ENCODE peak calls at places on chromosomes 4 and X, in eight cellular contexts. H is MM.1S, A is OCI-LY7, X is HCT116, B is PC-3, Z is GM23338, R is neural progenitor cell, E is SK-N-SH. S is an unnamed sample.

GRCh38 chr4:3522326-3522640 is 9.9 kb downstream of the LRPAP1 start:
- DNase-seq in H (no peak), E (no peak), Z (no peak), A (no peak), B (no peak), R (no peak), X (no peak), S (no peak)

GRCh38 chr4:24519649-24520048 is 64.7 kb downstream of the DHX15 start:
- DNase-seq in R (no peak), E (no peak), H (no peak), B (no peak), Z (no peak), A (no peak), X (no peak), S (peak; percentile 51)

GRCh38 chr4:38603652-38604051 is 60.3 kb upstream of the KLF3 start:
- DNase-seq in B (no peak), Z (no peak), E (no peak), H (no peak), A (no peak), X (no peak), R (no peak), S (no peak)

GRCh38 chr4:162969194-162969593 is 197.5 kb downstream of the NAF1 start:
- DNase-seq in A (no peak), H (no peak), B (no peak), X (no peak), E (no peak), Z (no peak), R (no peak), S (no peak)

GRCh38 chrX:73448379-73448778 is 1.5 kb downstream of the CDX4 start:
- DNase-seq in E (no peak), R (peak; percentile 25), A (no peak), H (no peak), B (no peak), X (no peak), Z (peak; percentile 24), S (no peak)

GRCh38 chr4:41106081-41106480 is 108.3 kb downstream of the APBB2 start:
- DNase-seq in X (no peak), Z (no peak), E (no peak), A (no peak), H (no peak), R (no peak), B (no peak), S (no peak)

GRCh38 chr4:3235581-3235980 is 13.4 kb upstream of the MSANTD1 start:
- DNase-seq in H (no peak), A (no peak), E (no peak), B (no peak), Z (no peak), X (no peak), R (no peak), S (no peak)

GRCh38 chr4:8913121-8913857 is 41.6 kb upstream of the HMX1 start:
- DNase-seq in Z (no peak), R (no peak), B (no peak), X (no peak), A (no peak), H (no peak), E (peak; percentile 8), S (peak; percentile 4)

GRCh38 chr4:101346312-101346561 is 1.1 kb downstream of the PPP3CA start:
- DNase-seq in H (no peak), R (no peak), X (no peak), A (peak; percentile 48), B (no peak), E (peak; percentile 68), Z (no peak), S (no peak)

GRCh38 chr4:101774807-101775206 is 15.7 kb upstream of the BANK1 start:
- DNase-seq in E (no peak), H (no peak), R (no peak), Z (no peak), X (no peak), B (peak; percentile 50), A (no peak), S (peak; percentile 18)

GRCh38 chrX:38050806-38051205 is 44.5 kb downstream of the SYTL5 start:
- DNase-seq in E (no peak), A (no peak), Z (no peak), R (no peak), X (no peak), H (no peak), B (peak; percentile 36), S (no peak)

GRCh38 chrX:38060331-38060878 is 54.1 kb downstream of the SYTL5 start:
- DNase-seq in A (no peak), Z (no peak), H (no peak), E (no peak), X (no peak), B (peak; percentile 63), R (no peak), S (no peak)

GRCh38 chrX:38052096-38052495 is 45.7 kb downstream of the SYTL5 start:
- DNase-seq in R (no peak), B (peak; percentile 84), E (no peak), X (peak; percentile 56), H (no peak), A (no peak), Z (no peak), S (no peak)

GRCh38 chrX:38055170-38055847 is 49.0 kb downstream of the SYTL5 start:
- DNase-seq in A (no peak), Z (no peak), R (no peak), E (no peak), H (no peak), X (no peak), B (peak; percentile 73), S (no peak)
- TF ChIP-seq EZH2phosphoT487 in A (no peak), Z (no peak), R (no peak), E (no peak), H (no peak), X (no peak), B (no peak), S (no peak)

GRCh38 chr4:121112530-121112929 is 40.2 kb upstream of the NDNF start:
- DNase-seq in B (no peak), E (no peak), Z (no peak), A (no peak), X (no peak), H (peak; percentile 27), R (no peak), S (no peak)

GRCh38 chr4:121118344-121118743 is 45.8 kb downstream of the TNIP3 start:
- DNase-seq in E (no peak), B (no peak), A (no peak), Z (no peak), X (no peak), H (no peak), R (no peak), S (no peak)

GRCh38 chr4:121108557-121108956 is 36.2 kb upstream of the NDNF start:
- DNase-seq in R (no peak), Z (no peak), H (no peak), X (no peak), E (no peak), A (no peak), B (no peak), S (no peak)

GRCh38 chr4:121114756-121115155 is 42.4 kb upstream of the NDNF start:
- DNase-seq in A (no peak), E (no peak), R (no peak), H (no peak), Z (no peak), X (no peak), B (no peak), S (no peak)

GRCh38 chr4:121113680-121114079 is 41.3 kb upstream of the NDNF start:
- DNase-seq in A (no peak), R (no peak), X (no peak), E (no peak), B (no peak), Z (no peak), H (peak; percentile 82), S (no peak)
- H3K4me3 ChIP-seq in A (no peak overlapping the region), R (no peak overlapping the region), X (no peak overlapping the region), E (no peak overlapping the region), B (no peak overlapping the region), Z (no peak overlapping the region), H (no peak overlapping the region), S (no peak overlapping the region)

GRCh38 chr4:158292156-158292555 is 81.9 kb downstream of the TMEM144 start:
- DNase-seq in H (no peak), E (no peak), B (no peak), R (no peak), A (no peak), X (no peak), Z (no peak), S (no peak)

GRCh38 chr4:158297866-158298265 is 87.6 kb downstream of the TMEM144 start:
- DNase-seq in X (no peak), A (no peak), R (no peak), Z (no peak), B (no peak), H (no peak), E (no peak), S (no peak)

GRCh38 chr4:158290912-158291311 is 80.6 kb downstream of the TMEM144 start:
- DNase-seq in Z (no peak), A (no peak), B (no peak), H (no peak), E (no peak), X (no peak), R (no peak), S (no peak)

GRCh38 chr4:158291334-158292055 is 81.2 kb downstream of the TMEM144 start:
- DNase-seq in X (no peak), E (no peak), H (no peak), B (no peak), R (no peak), Z (no peak), A (no peak), S (no peak)

DNA sequence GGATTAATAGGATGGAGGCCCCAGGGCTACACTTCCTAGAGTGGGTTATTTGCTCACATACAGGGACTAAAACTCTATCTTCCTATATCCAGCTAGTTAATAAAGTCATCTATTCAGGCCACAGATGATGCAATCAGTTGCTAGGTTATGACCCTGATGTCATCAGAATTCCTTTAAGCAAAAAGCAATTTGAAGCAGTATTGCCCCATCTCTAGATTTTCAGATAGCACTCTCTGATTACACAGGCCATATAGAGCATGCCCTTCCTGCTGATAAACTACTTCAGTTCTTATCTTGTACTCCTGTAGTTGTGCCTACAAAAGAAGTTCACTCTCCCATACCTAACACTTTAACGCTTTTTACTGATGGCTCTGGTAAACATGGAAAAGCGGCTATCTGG is 84.8 kb downstream of the TMEM144 start:
- DNase-seq in Z (no peak), A (no peak), X (no peak), B (no peak), R (no peak), E (no peak), H (no peak), S (no peak)
- TF ChIP-seq CTCF in Z (no peak), A (no peak), X (no peak), B (no peak), R (no peak), E (no peak), H (no peak), S (no peak)

DNA sequence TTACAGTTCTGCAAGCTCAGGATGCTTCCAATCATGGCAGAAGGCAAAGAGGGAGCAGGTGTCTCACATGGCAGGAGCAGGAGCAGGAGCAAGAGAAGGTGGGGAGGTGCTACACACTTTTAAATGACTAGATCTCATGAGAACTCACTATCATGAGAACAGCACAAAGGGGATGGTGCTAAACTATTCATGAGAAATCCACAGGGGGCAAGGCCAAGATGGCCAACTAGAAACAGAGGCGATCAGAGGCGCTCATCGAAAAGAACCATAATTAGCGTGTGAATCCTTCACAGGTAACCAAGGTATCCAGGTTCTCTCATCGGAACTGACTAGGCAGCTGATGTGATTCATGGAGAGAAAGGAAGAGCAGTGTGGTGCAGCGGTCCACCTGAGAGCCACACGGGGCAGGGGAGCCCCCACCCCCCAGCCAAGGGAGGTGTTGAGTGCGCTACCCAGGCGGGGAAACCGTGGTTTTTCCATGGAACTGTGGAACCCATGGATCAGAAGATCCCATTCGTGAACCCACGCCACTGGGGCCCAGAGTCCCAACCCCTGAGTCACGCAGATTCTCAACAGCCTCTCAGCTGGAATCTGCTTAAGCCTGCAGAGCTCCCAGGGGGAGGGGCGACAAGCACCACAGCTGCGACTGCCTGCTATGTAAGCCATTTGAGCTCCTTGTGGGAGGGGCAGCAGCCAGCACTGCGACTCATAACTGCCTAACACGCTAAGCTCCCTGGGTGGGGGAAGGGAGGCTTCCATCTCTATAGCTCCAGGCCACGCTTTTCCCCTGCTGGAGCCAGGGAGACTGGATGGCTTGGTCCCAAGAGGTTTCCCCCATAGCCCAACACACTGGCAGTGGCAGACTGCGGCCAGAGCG is 46.7 kb downstream of the FGF16 start:
- DNase-seq in B (peak; percentile 66), E (no peak), A (no peak), X (no peak), R (peak; percentile 61), Z (peak; percentile 65), H (no peak), S (peak; percentile 75)
- TF ChIP-seq EZH2phosphoT487 in B (no peak), E (no peak), A (no peak), X (no peak), R (no peak), Z (no peak), H (no peak), S (no peak)

S was measured in hepatocyte.